ENCODE peak calls at places on chromosomes 2 and 18, in four cellular contexts. One of them, this sample, is unnamed.

GRCh38 chr18:3623769-3624545 is 174.0 kb downstream of the TGIF1 start:
- DNase-seq in central memory CD4-positive, alpha-beta T cell: no peak
- DNase-seq in stimulated activated CD4-positive, alpha-beta T cell treated with anti-CD3 and anti-CD28 coated beads, Interleukin-2, amount 100 ng/mL, for 48 hours: no peak
- DNase-seq in AG09309: peak
- DNase-seq in this sample: peak

GRCh38 chr2:241724259-241724974 is 10.0 kb upstream of the D2HGDH start:
- DNase-seq in central memory CD4-positive, alpha-beta T cell: no peak
- DNase-seq in stimulated activated CD4-positive, alpha-beta T cell treated with anti-CD3 and anti-CD28 coated beads, Interleukin-2, amount 100 ng/mL, for 48 hours: no peak
- DNase-seq in AG09309: no peak
- DNase-seq in this sample: no peak

GRCh38 chr18:50441518-50441917 is 66.7 kb downstream of the SKA1 start:
- DNase-seq in central memory CD4-positive, alpha-beta T cell: no peak
- DNase-seq in stimulated activated CD4-positive, alpha-beta T cell treated with anti-CD3 and anti-CD28 coated beads, Interleukin-2, amount 100 ng/mL, for 48 hours: no peak
- DNase-seq in AG09309: no peak
- DNase-seq in this sample: no peak

GRCh38 chr2:20005891-20006470 is 6.5 kb downstream of the MATN3 start:
- DNase-seq in central memory CD4-positive, alpha-beta T cell: no peak
- DNase-seq in stimulated activated CD4-positive, alpha-beta T cell treated with anti-CD3 and anti-CD28 coated beads, Interleukin-2, amount 100 ng/mL, for 48 hours: no peak
- DNase-seq in AG09309: no peak
- DNase-seq in this sample: no peak

GRCh38 chr2:148812306-148812705 is 62.7 kb upstream of the KIF5C start:
- DNase-seq in central memory CD4-positive, alpha-beta T cell: no peak
- DNase-seq in stimulated activated CD4-positive, alpha-beta T cell treated with anti-CD3 and anti-CD28 coated beads, Interleukin-2, amount 100 ng/mL, for 48 hours: no peak
- DNase-seq in AG09309: peak
- DNase-seq in this sample: no peak

GRCh38 chr18:5909130-5909529 is 13.8 kb upstream of the TMEM200C start:
- DNase-seq in central memory CD4-positive, alpha-beta T cell: no peak
- DNase-seq in stimulated activated CD4-positive, alpha-beta T cell treated with anti-CD3 and anti-CD28 coated beads, Interleukin-2, amount 100 ng/mL, for 48 hours: no peak
- DNase-seq in AG09309: no peak
- DNase-seq in this sample: no peak

GRCh38 chr2:225993430-225993829 is 593.9 kb downstream of the NYAP2 start:
- DNase-seq in central memory CD4-positive, alpha-beta T cell: no peak
- DNase-seq in stimulated activated CD4-positive, alpha-beta T cell treated with anti-CD3 and anti-CD28 coated beads, Interleukin-2, amount 100 ng/mL, for 48 hours: no peak
- DNase-seq in AG09309: no peak
- DNase-seq in this sample: no peak

GRCh38 chr18:46577546-46577945 is 79.5 kb downstream of the LOXHD1 start:
- DNase-seq in central memory CD4-positive, alpha-beta T cell: no peak
- DNase-seq in stimulated activated CD4-positive, alpha-beta T cell treated with anti-CD3 and anti-CD28 coated beads, Interleukin-2, amount 100 ng/mL, for 48 hours: no peak
- DNase-seq in AG09309: no peak
- DNase-seq in this sample: no peak

GRCh38 chr2:29767606-29768335 is 153.6 kb downstream of the ALK start:
- DNase-seq in central memory CD4-positive, alpha-beta T cell: no peak
- DNase-seq in stimulated activated CD4-positive, alpha-beta T cell treated with anti-CD3 and anti-CD28 coated beads, Interleukin-2, amount 100 ng/mL, for 48 hours: no peak
- DNase-seq in AG09309: no peak
- DNase-seq in this sample: no peak